ENCODE peak calls at places on chromosome 14, in six cellular contexts. T, Y, U, A, K and D are unnamed samples.

GRCh38 chr14:105173901-105174894 is 5.6 kb upstream of the JAG2 start:
- DNase-seq in T (peak), Y (no peak), A (no peak), K (no peak), U (no peak), D (no peak)

GRCh38 chr14:69633238-69633637 is 21.8 kb downstream of the SUSD6 start:
- DNase-seq in U (no peak), T (no peak), K (no peak), Y (no peak), A (peak), D (no peak)

GRCh38 chr14:105146976-105147700 is 21.4 kb downstream of the JAG2 start:
- DNase-seq in Y (no peak), K (no peak), U (no peak), A (no peak), T (no peak), D (peak)

GRCh38 chr14:89061696-89062095 is 237.2 kb downstream of the TTC8 start:
- DNase-seq in A (no peak), K (no peak), T (no peak), U (no peak), Y (no peak), D (no peak)

GRCh38 chr14:50088731-50089130 is 27.6 kb downstream of the VCPKMT start:
- DNase-seq in A (no peak), K (no peak), U (no peak), T (no peak), Y (no peak), D (no peak)

GRCh38 chr14:25006961-25007795 is 42.8 kb downstream of the STXBP6 start:
- DNase-seq in T (no peak), Y (no peak), K (no peak), A (peak), U (no peak), D (no peak)

GRCh38 chr14:33596211-33597080 is 354.4 kb downstream of the EGLN3 start:
- DNase-seq in T (no peak), A (no peak), Y (no peak), K (no peak), U (no peak), D (no peak)

GRCh38 chr14:31965735-31966598 is 111.1 kb upstream of the ARHGAP5 start:
- DNase-seq in U (no peak), Y (no peak), T (no peak), A (peak), K (peak), D (no peak)

GRCh38 chr14:101595887-101596721 is 34.8 kb downstream of the DIO3 start:
- DNase-seq in U (no peak), K (no peak), Y (no peak), A (no peak), T (peak), D (no peak)

GRCh38 chr14:100156776-100157175 is 2.7 kb downstream of the DEGS2 start:
- DNase-seq in Y (no peak), T (no peak), K (no peak), U (no peak), A (no peak), D (no peak)

GRCh38 chr14:61388173-61388975 is 67.0 kb downstream of the PRKCH start:
- DNase-seq in T (no peak), K (no peak), U (peak), A (no peak), Y (no peak), D (no peak)

DNA sequence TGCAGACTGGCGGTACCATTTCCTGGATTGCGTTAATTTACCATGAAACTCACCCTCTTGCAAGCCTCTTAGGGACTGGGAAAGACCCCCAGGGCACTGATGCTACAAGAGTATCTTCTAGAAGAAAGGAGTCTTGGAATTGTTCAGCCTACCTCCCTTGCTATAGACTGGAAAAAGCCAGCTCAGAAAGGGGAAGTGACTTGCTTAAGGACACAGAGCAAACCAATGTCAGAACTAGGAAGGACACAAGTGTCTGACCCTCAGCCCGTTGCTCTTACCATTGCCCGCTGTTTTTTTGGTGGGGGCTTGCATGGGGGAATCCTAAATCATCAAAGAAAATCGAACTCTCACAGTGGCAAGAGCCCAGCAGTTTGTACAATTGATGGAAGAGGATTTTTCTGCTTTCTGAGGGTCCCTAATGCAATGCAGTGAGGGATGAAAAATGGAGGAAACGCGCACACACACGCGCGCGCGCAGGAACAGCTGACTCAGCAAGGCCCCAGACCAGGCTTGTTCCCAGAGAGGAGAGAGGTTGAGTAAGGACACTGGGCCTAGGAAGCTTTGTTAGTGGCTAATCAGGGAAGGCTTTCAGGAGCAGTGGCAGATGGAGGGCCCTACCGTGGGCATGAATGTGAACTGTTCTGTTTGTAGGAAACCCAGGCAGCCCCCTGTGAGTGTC is 50.9 kb downstream of the RIN3 start:
- DNase-seq in T (no peak), U (no peak), K (no peak), A (no peak), Y (no peak), D (no peak)
- TF ChIP-seq TAF1 in T (no peak), U (no peak), K (no peak), A (no peak), Y (no peak), D (no peak)

GRCh38 chr14:68530443-68530842 is 262.4 kb downstream of the ZFP36L1 start:
- DNase-seq in U (no peak), Y (no peak), K (no peak), A (no peak), T (no peak), D (no peak)
- TF ChIP-seq POLR2A in U (no peak), Y (no peak), K (no peak), A (no peak), T (no peak), D (no peak)

GRCh38 chr14:80415636-80416035 is 204.3 kb upstream of the DIO2 start:
- DNase-seq in T (no peak), K (no peak), U (no peak), Y (no peak), A (no peak), D (no peak)

GRCh38 chr14:80414080-80414479 is 202.8 kb upstream of the DIO2 start:
- DNase-seq in T (no peak), K (no peak), Y (no peak), U (no peak), A (no peak), D (no peak)

GRCh38 chr14:80419769-80420168 is 208.5 kb upstream of the DIO2 start:
- DNase-seq in K (no peak), Y (no peak), T (no peak), A (no peak), U (no peak), D (no peak)

GRCh38 chr14:80419339-80419738 is 208.0 kb upstream of the DIO2 start:
- DNase-seq in K (no peak), A (no peak), T (no peak), U (no peak), Y (no peak), D (no peak)
- TF ChIP-seq POLR2AphosphoS5 in K (no peak), A (no peak), T (no peak), U (no peak), Y (no peak), D (no peak)

DNA sequence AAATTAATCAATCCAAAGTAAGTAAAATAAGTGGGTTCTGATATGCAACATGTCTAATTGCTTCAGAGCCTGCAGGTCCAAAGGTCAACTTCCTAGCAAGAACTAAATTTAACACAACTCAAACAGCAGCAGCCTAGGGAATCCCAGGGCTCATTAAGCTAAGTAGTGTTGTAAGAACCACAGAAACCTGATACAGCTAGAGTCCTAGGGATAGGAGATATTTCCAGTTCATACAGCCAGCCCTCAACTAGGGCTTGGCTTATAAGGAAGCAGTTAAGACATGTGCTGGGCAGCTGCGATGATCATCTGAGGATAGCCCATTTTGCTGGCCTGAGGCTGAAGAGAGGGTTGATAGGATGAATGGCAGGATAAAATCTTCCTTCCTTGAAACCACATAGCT is at the start of gene OR4Q3:
- DNase-seq in Y (no peak), A (no peak), T (no peak), K (no peak), U (no peak), D (no peak)
- TF ChIP-seq TAF1 in Y (no peak), A (no peak), T (no peak), K (no peak), U (no peak), D (no peak)

GRCh38 chr14:75278422-75279152 is at the start of gene FOS:
- DNase-seq in U (no peak), A (peak), T (peak), K (peak), Y (no peak), D (peak)

GRCh38 chr14:75277000-75277795 is 1.4 kb upstream of the FOS start:
- DNase-seq in A (peak), U (no peak), T (peak), Y (no peak), K (peak), D (peak)

GRCh38 chr14:75279153-75279738 is 618 bp downstream of the FOS start:
- DNase-seq in T (peak), A (no peak), U (no peak), Y (no peak), K (peak), D (peak)

GRCh38 chr14:75279739-75280447 is 1.3 kb downstream of the FOS start:
- DNase-seq in U (no peak), K (no peak), Y (no peak), T (no peak), A (no peak), D (no peak)

GRCh38 chr14:75277796-75278421 is 719 bp upstream of the FOS start:
- DNase-seq in Y (no peak), K (no peak), A (no peak), U (no peak), T (peak), D (no peak)
- TF ChIP-seq POLR2A in Y (no peak), K (no peak), A (no peak), U (no peak), T (no peak), D (no peak)

DNA sequence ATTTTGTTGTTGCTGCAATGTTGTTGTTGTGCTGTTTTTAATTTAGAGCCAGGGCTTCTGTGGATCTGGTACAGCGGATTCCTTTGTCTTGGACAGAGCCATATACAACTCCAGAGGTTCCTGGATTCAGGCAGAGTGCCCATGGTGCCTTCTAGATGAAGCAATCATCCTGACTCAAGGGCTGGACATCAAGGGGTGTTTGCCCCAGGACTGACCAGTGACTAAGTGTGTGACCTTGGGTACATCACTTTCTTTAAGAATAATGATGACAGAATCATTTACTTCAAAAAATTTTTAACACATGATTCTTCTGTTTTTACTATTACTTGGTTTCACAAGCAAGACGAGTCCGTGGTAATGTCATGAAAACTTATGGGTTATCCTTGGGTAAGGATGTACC is 397.3 kb downstream of the ZFP36L1 start:
- DNase-seq in K (no peak), Y (no peak), A (no peak), T (no peak), U (no peak), D (no peak)
- TF ChIP-seq POLR2AphosphoS5 in K (no peak), Y (no peak), A (no peak), T (no peak), U (no peak), D (no peak)

GRCh38 chr14:70660967-70661871 is 19.5 kb downstream of the TTC9 start:
- DNase-seq in Y (no peak), T (no peak), K (no peak), U (peak), A (no peak), D (no peak)
- TF ChIP-seq TAF1 in Y (no peak), T (no peak), K (no peak), U (no peak), A (no peak), D (no peak)

GRCh38 chr14:76918751-76919421 is 92.7 kb downstream of the LRRC74A start:
- DNase-seq in Y (no peak), U (no peak), A (peak), T (no peak), K (peak), D (no peak)
- TF ChIP-seq POLR2A in Y (no peak), U (no peak), A (no peak), T (no peak), K (no peak), D (no peak)